ENCODE peak calls at places on chromosomes 7 and 10, in ten cellular contexts. S is activated naive CD8-positive, alpha-beta T cell treated with anti-CD3 and anti-CD28 coated beads, Interleukin-2, amount 50 U/mL, for 24 hours; V is heart left ventricle; L is cardiac muscle cell; D is NAMALWA; K is NCI-H1694 treated with DMSO at 0.1 percent for 48 hours; A is pancreas; F is mesothelial cell of epicardium; C is fibroblast of pulmonary artery; Z is SHP77 treated with DMSO at 0.1 percent for 48 hours. I is an unnamed sample.

GRCh38 chr10:63657812-63658211 is 136.6 kb downstream of the REEP3 start:
- DNase-seq in A (no peak), F (no peak), S (no peak), Z (no peak), D (no peak), L (no peak), C (no peak), K (peak; percentile 31), V (no peak), I (no peak)

GRCh38 chr7:117087639-117088396 is 134.5 kb downstream of the ST7 start:
- DNase-seq in K (no peak), D (no peak), C (no peak), S (no peak), F (no peak), V (no peak), L (no peak), A (no peak), Z (no peak), I (peak; percentile 45)

GRCh38 chr10:48491422-48492139 is 113.3 kb downstream of the ARHGAP22 start:
- DNase-seq in S (no peak), V (no peak), C (no peak), K (no peak), L (no peak), D (no peak), F (no peak), A (no peak), Z (no peak), I (peak; percentile 1)

GRCh38 chr10:86197166-86197790 is 169.3 kb downstream of the GRID1 start:
- DNase-seq in S (no peak), L (no peak), K (no peak), F (no peak), C (no peak), Z (no peak), A (no peak), D (no peak), V (no peak), I (no peak)

GRCh38 chr10:128310966-128311658 is 184.9 kb upstream of the MKI67 start:
- DNase-seq in F (peak; percentile 32), K (no peak), D (no peak), C (no peak), V (no peak), S (no peak), Z (no peak), A (no peak), L (no peak), I (no peak)

GRCh38 chr7:97971120-97971989 is 18.6 kb downstream of the OCM2 start:
- DNase-seq in A (no peak), D (peak; percentile 76), C (peak; percentile 35), V (no peak), S (no peak), L (peak; percentile 23), Z (no peak), F (no peak), K (no peak), I (no peak)

GRCh38 chr10:103507235-103508191 is 14.0 kb downstream of the NEURL1 start:
- DNase-seq in F (peak; percentile 61), K (no peak), C (no peak), S (no peak), V (no peak), L (no peak), Z (no peak), A (no peak), D (no peak), I (no peak)

GRCh38 chr10:3898821-3899220 is 113.8 kb upstream of the KLF6 start:
- DNase-seq in S (no peak), V (no peak), L (no peak), D (no peak), F (no peak), K (no peak), C (no peak), Z (no peak), A (no peak), I (no peak)

GRCh38 chr10:87531908-87532622 is 27.4 kb downstream of the MINPP1 start:
- DNase-seq in D (no peak), Z (no peak), V (no peak), A (no peak), L (no peak), F (no peak), C (peak; percentile 80), S (no peak), K (no peak), I (no peak)

GRCh38 chr7:54622696-54623309 is 80.6 kb downstream of the VSTM2A start:
- DNase-seq in L (no peak), S (no peak), K (no peak), F (no peak), A (no peak), V (no peak), Z (no peak), D (no peak), C (no peak), I (no peak)

GRCh38 chr10:59435707-59436106 is 73.4 kb upstream of the FAM13C start:
- DNase-seq in D (no peak), C (no peak), A (no peak), K (no peak), Z (no peak), V (no peak), S (no peak), L (no peak), F (no peak), I (no peak)

GRCh38 chr7:81638216-81638615 is 131.6 kb downstream of the HGF start:
- DNase-seq in Z (peak; percentile 100), K (no peak), V (no peak), A (no peak), D (no peak), F (no peak), S (no peak), L (no peak), C (peak; percentile 82), I (no peak)

GRCh38 chr10:132283604-132284382 is 24.0 kb downstream of the STK32C start:
- DNase-seq in D (no peak), C (no peak), A (peak; percentile 39), Z (no peak), L (no peak), V (no peak), K (no peak), F (no peak), S (no peak), I (no peak)

GRCh38 chr7:141301544-141301943 is 227.7 kb downstream of the TMEM178B start:
- DNase-seq in V (no peak), L (no peak), C (no peak), F (no peak), K (no peak), D (no peak), Z (no peak), S (no peak), A (no peak), I (no peak)

GRCh38 chr7:105623378-105623777 is 42.1 kb upstream of the EFCAB10 start:
- DNase-seq in C (no peak), K (no peak), D (no peak), F (no peak), A (no peak), Z (no peak), L (no peak), V (no peak), S (no peak), I (no peak)

GRCh38 chr7:26662646-26663045 is 201.7 kb downstream of the SKAP2 start:
- DNase-seq in D (no peak), F (no peak), C (no peak), V (no peak), Z (no peak), L (no peak), A (no peak), S (no peak), K (no peak), I (no peak)

GRCh38 chr10:9331583-9332008 is 1277.1 kb downstream of the GATA3 start:
- DNase-seq in D (peak; percentile 69), S (no peak), L (peak; percentile 81), K (peak; percentile 35), F (no peak), Z (peak; percentile 37), C (peak; percentile 78), V (no peak), A (no peak), I (no peak)

GRCh38 chr10:49161411-49161997 is 26.7 kb downstream of the TMEM273 start:
- DNase-seq in L (peak; percentile 56), K (no peak), D (peak; percentile 36), S (no peak), A (no peak), V (no peak), C (peak; percentile 46), F (no peak), Z (no peak), I (no peak)

GRCh38 chr7:139762886-139763285 is 14.9 kb downstream of the HIPK2 start:
- DNase-seq in L (no peak), A (no peak), D (no peak), C (peak; percentile 89), Z (no peak), S (no peak), V (no peak), K (no peak), F (no peak), I (no peak)

GRCh38 chr10:27388761-27389399 is 115.2 kb upstream of the RAB18 start:
- DNase-seq in F (no peak), A (no peak), K (no peak), D (no peak), L (no peak), V (no peak), S (no peak), Z (no peak), C (peak; percentile 36), I (no peak)

GRCh38 chr7:21221130-21221529 is 206.8 kb upstream of the SP4 start:
- DNase-seq in C (no peak), V (no peak), K (no peak), L (no peak), A (no peak), F (no peak), S (no peak), D (no peak), Z (no peak), I (no peak)

GRCh38 chr7:42227931-42228591 is 8.9 kb downstream of the GLI3 start:
- DNase-seq in D (no peak), L (peak; percentile 36), V (no peak), S (peak; percentile 13), C (no peak), K (no peak), A (peak; percentile 59), F (peak; percentile 56), Z (no peak), I (no peak)

GRCh38 chr10:12430406-12430982 is 81.1 kb downstream of the CAMK1D start:
- DNase-seq in F (no peak), D (no peak), A (no peak), S (no peak), V (no peak), K (no peak), Z (no peak), L (no peak), C (no peak), I (no peak)

GRCh38 chr7:20785211-20786048 is 1.3 kb downstream of the SP8 start:
- DNase-seq in K (no peak), S (peak; percentile 10), Z (no peak), L (peak; percentile 68), D (no peak), A (peak; percentile 72), C (no peak), V (no peak), F (no peak), I (no peak)

GRCh38 chr10:21920633-21921032 is 82.9 kb downstream of the DNAJC1 start:
- DNase-seq in K (no peak), D (no peak), Z (no peak), V (no peak), C (no peak), L (no peak), S (no peak), F (no peak), A (no peak), I (no peak)

GRCh38 chr7:22564511-22565045 is 64.6 kb upstream of the STEAP1B start:
- DNase-seq in Z (no peak), C (peak; percentile 93), F (no peak), V (peak; percentile 64), A (no peak), D (no peak), L (no peak), S (no peak), K (no peak), I (no peak)

GRCh38 chr7:38189256-38189938 is 11.4 kb downstream of the STARD3NL start:
- DNase-seq in L (no peak), C (no peak), Z (no peak), D (no peak), S (no peak), K (no peak), A (no peak), F (no peak), V (no peak), I (no peak)